ENCODE peak calls at places on chromosomes 13 and 19, in eight cellular contexts. M, H, V, U, W, Z, I and G are unnamed samples.

GRCh38 chr13:21557995-21558394 is 46.0 kb downstream of the MICU2 start:
- DNase-seq in M (no peak), H (no peak), V (no peak), U (peak; percentile 3), W (peak; percentile 46), Z (no peak), I (no peak), G (peak; percentile 64)

GRCh38 chr19:8302734-8303133 is 5.4 kb downstream of the CD320 start:
- DNase-seq in M (no peak), H (no peak), V (no peak), U (no peak), W (no peak), Z (no peak), I (no peak), G (no peak)

GRCh38 chr13:20512042-20512683 is 13.5 kb downstream of the CRYL1 start:
- DNase-seq in M (no peak), H (no peak), V (no peak), U (no peak), W (no peak), Z (no peak), I (no peak), G (no peak)

GRCh38 chr19:15433519-15434069 is 14.8 kb upstream of the AKAP8L start:
- DNase-seq in M (no peak), H (no peak), V (no peak), U (no peak), W (no peak), Z (no peak), I (no peak), G (no peak)

GRCh38 chr19:14054099-14054498 is 7.8 kb downstream of the PALM3 start:
- DNase-seq in M (no peak), H (no peak), V (no peak), U (no peak), W (no peak), Z (no peak), I (no peak), G (no peak)

GRCh38 chr13:44915962-44916361 is 73.3 kb downstream of the NUFIP1 start:
- DNase-seq in M (no peak), H (no peak), V (no peak), U (no peak), W (no peak), Z (no peak), I (no peak), G (no peak)

GRCh38 chr19:27779953-27780352 is 1433.0 kb downstream of the UQCRFS1 start:
- DNase-seq in M (no peak), H (no peak), V (no peak), U (no peak), W (no peak), Z (no peak), I (no peak), G (no peak)

GRCh38 chr13:30576528-30576927 is 41.2 kb upstream of the USPL1 start:
- DNase-seq in M (no peak), H (peak; percentile 59), V (peak; percentile 5), U (peak; percentile 15), W (peak; percentile 58), Z (peak; percentile 10), I (peak; percentile 44), G (no peak)

GRCh38 chr13:109206616-109207015 is 577.2 kb downstream of the MYO16 start:
- DNase-seq in M (no peak), H (no peak), V (no peak), U (no peak), W (no peak), Z (no peak), I (no peak), G (no peak)

GRCh38 chr13:75931116-75931515 is 295.0 kb downstream of the LMO7 start:
- DNase-seq in M (no peak), H (peak; percentile 11), V (no peak), U (no peak), W (peak; percentile 9), Z (no peak), I (no peak), G (no peak)

GRCh38 chr19:35043906-35044305 is 2.4 kb downstream of the HPN start:
- DNase-seq in M (no peak), H (no peak), V (no peak), U (no peak), W (no peak), Z (no peak), I (no peak), G (no peak)

GRCh38 chr19:35038623-35039512 is 2.7 kb upstream of the HPN start:
- DNase-seq in M (no peak), H (no peak), V (no peak), U (no peak), W (no peak), Z (no peak), I (no peak), G (no peak)

GRCh38 chr19:9323557-9323918 is 441 bp upstream of the ZNF559 start:
- DNase-seq in M (peak; percentile 75), H (peak; percentile 75), V (peak; percentile 44), U (peak; percentile 44), W (peak; percentile 83), Z (no peak), I (peak; percentile 9), G (peak; percentile 58)

GRCh38 chr13:86567119-86567518 is 767.9 kb upstream of the SLITRK6 start:
- DNase-seq in M (no peak), H (no peak), V (no peak), U (no peak), W (no peak), Z (no peak), I (no peak), G (no peak)

GRCh38 chr19:43902399-43902798 is 32.7 kb downstream of the ZNF45 start:
- DNase-seq in M (no peak), H (no peak), V (no peak), U (no peak), W (no peak), Z (no peak), I (no peak), G (no peak)